ENCODE peak calls at places on chromosomes 5 and 9, in nine cellular contexts. One of them, this sample, is unnamed.

GRCh38 chr5:152686931-152687330 is 281.9 kb upstream of the NMUR2 start:
- DNase-seq in fibroblast of lung: peak
- DNase-seq in neural progenitor cell: peak
- DNase-seq in tibial artery: no peak
- DNase-seq in GM23338: peak
- DNase-seq in mammary epithelial cell: peak
- DNase-seq in A673: no peak
- DNase-seq in left lung: no peak
- DNase-seq in lung: no peak
- DNase-seq in this sample: no peak

GRCh38 chr9:136187683-136188586 is 17.0 kb downstream of the LHX3 start:
- DNase-seq in fibroblast of lung: no peak
- DNase-seq in neural progenitor cell: peak
- DNase-seq in tibial artery: no peak
- DNase-seq in GM23338: peak
- DNase-seq in mammary epithelial cell: no peak
- DNase-seq in A673: peak
- DNase-seq in left lung: no peak
- DNase-seq in lung: no peak
- DNase-seq in this sample: no peak

GRCh38 chr5:177373806-177374205 is 10.4 kb upstream of the SLC34A1 start:
- DNase-seq in fibroblast of lung: no peak
- DNase-seq in neural progenitor cell: no peak
- DNase-seq in tibial artery: no peak
- DNase-seq in GM23338: peak
- DNase-seq in mammary epithelial cell: no peak
- DNase-seq in A673: no peak
- DNase-seq in left lung: no peak
- DNase-seq in lung: no peak
- DNase-seq in this sample: no peak

GRCh38 chr9:1647776-1648175 is 367.4 kb upstream of the SMARCA2 start:
- DNase-seq in fibroblast of lung: no peak
- DNase-seq in neural progenitor cell: no peak
- DNase-seq in tibial artery: no peak
- DNase-seq in GM23338: no peak
- DNase-seq in mammary epithelial cell: peak
- DNase-seq in A673: no peak
- DNase-seq in left lung: peak
- DNase-seq in lung: no peak
- DNase-seq in this sample: no peak

GRCh38 chr5:134784946-134785620 is 26.5 kb downstream of the DDX46 start:
- DNase-seq in fibroblast of lung: no peak
- DNase-seq in neural progenitor cell: no peak
- DNase-seq in tibial artery: no peak
- DNase-seq in GM23338: peak
- DNase-seq in mammary epithelial cell: no peak
- DNase-seq in A673: no peak
- DNase-seq in left lung: no peak
- DNase-seq in lung: no peak
- DNase-seq in this sample: no peak

GRCh38 chr5:149546974-149547373 is 4.3 kb downstream of the CSNK1A1 start:
- DNase-seq in fibroblast of lung: no peak
- DNase-seq in neural progenitor cell: no peak
- DNase-seq in tibial artery: no peak
- DNase-seq in GM23338: no peak
- DNase-seq in mammary epithelial cell: peak
- DNase-seq in A673: no peak
- DNase-seq in left lung: no peak
- DNase-seq in lung: no peak
- DNase-seq in this sample: no peak

GRCh38 chr9:114375386-114375785 is 12.4 kb downstream of the AKNA start:
- DNase-seq in fibroblast of lung: no peak
- DNase-seq in neural progenitor cell: no peak
- DNase-seq in tibial artery: no peak
- DNase-seq in GM23338: no peak
- DNase-seq in mammary epithelial cell: no peak
- DNase-seq in A673: no peak
- DNase-seq in left lung: no peak
- DNase-seq in lung: no peak
- DNase-seq in this sample: no peak

GRCh38 chr9:114223564-114224246 is 68.4 kb downstream of the COL27A1 start:
- DNase-seq in fibroblast of lung: peak
- DNase-seq in neural progenitor cell: no peak
- DNase-seq in tibial artery: no peak
- DNase-seq in GM23338: no peak
- DNase-seq in mammary epithelial cell: peak
- DNase-seq in A673: no peak
- DNase-seq in left lung: no peak
- DNase-seq in lung: no peak
- DNase-seq in this sample: no peak

GRCh38 chr9:110033869-110034268 is 174.1 kb downstream of the C9orf152 start:
- DNase-seq in fibroblast of lung: no peak
- DNase-seq in neural progenitor cell: peak
- DNase-seq in tibial artery: no peak
- DNase-seq in GM23338: peak
- DNase-seq in mammary epithelial cell: no peak
- DNase-seq in A673: no peak
- DNase-seq in left lung: no peak
- DNase-seq in lung: no peak
- DNase-seq in this sample: no peak

GRCh38 chr5:149406203-149406978 is 27.3 kb upstream of the IL17B start:
- DNase-seq in fibroblast of lung: peak
- DNase-seq in neural progenitor cell: peak
- DNase-seq in tibial artery: peak
- DNase-seq in GM23338: peak
- DNase-seq in mammary epithelial cell: no peak
- DNase-seq in A673: peak
- DNase-seq in left lung: peak
- DNase-seq in lung: no peak
- DNase-seq in this sample: no peak

GRCh38 chr9:116100711-116101111 is 52.9 kb upstream of the PAPPA start:
- DNase-seq in fibroblast of lung: peak
- DNase-seq in neural progenitor cell: no peak
- DNase-seq in tibial artery: no peak
- DNase-seq in GM23338: no peak
- DNase-seq in mammary epithelial cell: peak
- DNase-seq in A673: no peak
- DNase-seq in left lung: no peak
- DNase-seq in lung: no peak
- DNase-seq in this sample: no peak

GRCh38 chr9:97803167-97804058 is 49.6 kb upstream of the FOXE1 start:
- DNase-seq in fibroblast of lung: peak
- DNase-seq in neural progenitor cell: peak
- DNase-seq in tibial artery: peak
- DNase-seq in GM23338: peak
- DNase-seq in mammary epithelial cell: peak
- DNase-seq in A673: peak
- DNase-seq in left lung: peak
- DNase-seq in lung: peak
- DNase-seq in this sample: peak

GRCh38 chr9:134469041-134469875 is 143.0 kb downstream of the RXRA start:
- DNase-seq in fibroblast of lung: peak
- DNase-seq in neural progenitor cell: no peak
- DNase-seq in tibial artery: peak
- DNase-seq in GM23338: no peak
- DNase-seq in mammary epithelial cell: no peak
- DNase-seq in A673: no peak
- DNase-seq in left lung: peak
- DNase-seq in lung: peak
- DNase-seq in this sample: no peak

GRCh38 chr5:68344447-68345111 is 129.0 kb downstream of the PIK3R1 start:
- DNase-seq in fibroblast of lung: peak
- DNase-seq in neural progenitor cell: no peak
- DNase-seq in tibial artery: no peak
- DNase-seq in GM23338: no peak
- DNase-seq in mammary epithelial cell: peak
- DNase-seq in A673: peak
- DNase-seq in left lung: no peak
- DNase-seq in lung: no peak
- DNase-seq in this sample: no peak

GRCh38 chr5:59253625-59254024 is 639.9 kb downstream of the PDE4D start:
- DNase-seq in fibroblast of lung: no peak
- DNase-seq in neural progenitor cell: no peak
- DNase-seq in tibial artery: no peak
- DNase-seq in GM23338: no peak
- DNase-seq in mammary epithelial cell: no peak
- DNase-seq in A673: no peak
- DNase-seq in left lung: no peak
- DNase-seq in lung: no peak
- DNase-seq in this sample: no peak

GRCh38 chr9:93587651-93588347 is 11.4 kb downstream of the PHF2 start:
- DNase-seq in fibroblast of lung: no peak
- DNase-seq in neural progenitor cell: peak
- DNase-seq in tibial artery: no peak
- DNase-seq in GM23338: no peak
- DNase-seq in mammary epithelial cell: no peak
- DNase-seq in A673: no peak
- DNase-seq in left lung: no peak
- DNase-seq in lung: no peak
- DNase-seq in this sample: no peak

GRCh38 chr5:20956134-20956533 is 968.1 kb upstream of the CDH18 start:
- DNase-seq in fibroblast of lung: no peak
- DNase-seq in neural progenitor cell: no peak
- DNase-seq in tibial artery: no peak
- DNase-seq in GM23338: no peak
- DNase-seq in mammary epithelial cell: no peak
- DNase-seq in A673: no peak
- DNase-seq in left lung: no peak
- DNase-seq in lung: no peak
- DNase-seq in this sample: no peak
- TF ChIP-seq CTCF in fibroblast of lung: no peak
- TF ChIP-seq CTCF in neural progenitor cell: no peak
- TF ChIP-seq CTCF in tibial artery: no peak
- TF ChIP-seq CTCF in GM23338: no peak
- TF ChIP-seq CTCF in mammary epithelial cell: no peak
- TF ChIP-seq CTCF in A673: no peak
- TF ChIP-seq CTCF in left lung: no peak
- TF ChIP-seq CTCF in lung: no peak
- TF ChIP-seq CTCF in this sample: no peak

GRCh38 chr5:80059354-80059980 is 24.3 kb downstream of the THBS4 start:
- DNase-seq in fibroblast of lung: no peak
- DNase-seq in neural progenitor cell: no peak
- DNase-seq in tibial artery: no peak
- DNase-seq in GM23338: no peak
- DNase-seq in mammary epithelial cell: no peak
- DNase-seq in A673: no peak
- DNase-seq in left lung: no peak
- DNase-seq in lung: no peak
- DNase-seq in this sample: no peak

GRCh38 chr5:80061005-80061404 is 25.9 kb downstream of the THBS4 start:
- DNase-seq in fibroblast of lung: no peak
- DNase-seq in neural progenitor cell: no peak
- DNase-seq in tibial artery: no peak
- DNase-seq in GM23338: no peak
- DNase-seq in mammary epithelial cell: no peak
- DNase-seq in A673: no peak
- DNase-seq in left lung: no peak
- DNase-seq in lung: no peak
- DNase-seq in this sample: no peak

GRCh38 chr5:80054682-80055081 is 19.5 kb downstream of the THBS4 start:
- DNase-seq in fibroblast of lung: no peak
- DNase-seq in neural progenitor cell: no peak
- DNase-seq in tibial artery: no peak
- DNase-seq in GM23338: no peak
- DNase-seq in mammary epithelial cell: peak
- DNase-seq in A673: no peak
- DNase-seq in left lung: no peak
- DNase-seq in lung: no peak
- DNase-seq in this sample: no peak

GRCh38 chr5:80055491-80056170 is 20.5 kb downstream of the THBS4 start:
- DNase-seq in fibroblast of lung: no peak
- DNase-seq in neural progenitor cell: no peak
- DNase-seq in tibial artery: no peak
- DNase-seq in GM23338: peak
- DNase-seq in mammary epithelial cell: peak
- DNase-seq in A673: no peak
- DNase-seq in left lung: peak
- DNase-seq in lung: peak
- DNase-seq in this sample: no peak

DNA sequence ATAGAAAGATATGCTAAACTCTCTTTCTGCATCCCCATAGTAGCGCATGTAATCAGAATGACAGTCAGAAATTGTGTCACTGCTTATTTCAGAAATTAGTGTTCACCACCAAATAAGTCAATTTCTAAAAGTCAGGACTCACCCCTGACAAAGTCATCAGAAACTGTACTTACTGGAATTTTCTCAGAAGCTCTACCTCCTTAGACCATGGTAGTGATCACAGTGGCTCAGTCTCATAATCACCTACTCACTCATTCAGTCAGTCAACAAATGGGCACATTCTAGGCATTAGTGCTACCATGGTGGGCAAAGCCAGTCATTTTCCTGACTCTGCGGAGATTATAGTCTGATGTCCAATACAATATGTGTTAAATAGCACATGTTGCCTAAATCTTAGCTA is 22.0 kb downstream of the THBS4 start:
- DNase-seq in fibroblast of lung: no peak
- DNase-seq in neural progenitor cell: no peak
- DNase-seq in tibial artery: no peak
- DNase-seq in GM23338: no peak
- DNase-seq in mammary epithelial cell: no peak
- DNase-seq in A673: no peak
- DNase-seq in left lung: no peak
- DNase-seq in lung: no peak
- DNase-seq in this sample: no peak
- H3K27ac ChIP-seq in fibroblast of lung: no peak
- H3K27ac ChIP-seq in neural progenitor cell: no peak
- H3K27ac ChIP-seq in tibial artery: no peak
- H3K27ac ChIP-seq in GM23338: no peak
- H3K27ac ChIP-seq in mammary epithelial cell: no peak
- H3K27ac ChIP-seq in A673: no peak
- H3K27ac ChIP-seq in left lung: no peak
- H3K27ac ChIP-seq in lung: no peak
- H3K27ac ChIP-seq in this sample: no peak

GRCh38 chr9:15133488-15133887 is 173.5 kb downstream of the TTC39B start:
- DNase-seq in fibroblast of lung: no peak
- DNase-seq in neural progenitor cell: no peak
- DNase-seq in tibial artery: no peak
- DNase-seq in GM23338: no peak
- DNase-seq in mammary epithelial cell: no peak
- DNase-seq in A673: no peak
- DNase-seq in left lung: no peak
- DNase-seq in lung: no peak
- DNase-seq in this sample: no peak
- H3K4me3 ChIP-seq in fibroblast of lung: no peak
- H3K4me3 ChIP-seq in neural progenitor cell: no peak
- H3K4me3 ChIP-seq in tibial artery: no peak
- H3K4me3 ChIP-seq in GM23338: no peak
- H3K4me3 ChIP-seq in mammary epithelial cell: no peak
- H3K4me3 ChIP-seq in A673: no peak
- H3K4me3 ChIP-seq in left lung: no peak
- H3K4me3 ChIP-seq in lung: no peak
- H3K4me3 ChIP-seq in this sample: no peak

DNA sequence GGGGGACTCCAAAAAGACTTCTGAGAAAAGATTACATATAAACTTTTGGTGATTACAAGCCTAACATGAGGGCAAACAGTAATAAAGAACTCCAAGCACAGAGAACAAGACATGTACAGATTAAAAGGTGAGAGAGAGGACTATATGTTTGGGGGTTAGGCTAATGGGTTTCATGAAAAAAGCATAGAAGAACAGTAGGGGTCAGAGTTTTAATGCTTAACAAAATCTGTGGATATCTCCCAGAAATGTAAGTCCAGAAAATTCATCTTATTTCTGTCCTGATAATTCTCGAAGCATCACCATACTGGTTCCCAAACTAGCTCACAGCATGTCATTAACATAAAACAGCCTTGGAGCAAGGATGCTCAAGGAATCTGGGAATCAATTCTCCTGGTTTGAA is 137.2 kb downstream of the ARRDC3 start:
- DNase-seq in fibroblast of lung: peak
- DNase-seq in neural progenitor cell: no peak
- DNase-seq in tibial artery: no peak
- DNase-seq in GM23338: no peak
- DNase-seq in mammary epithelial cell: no peak
- DNase-seq in A673: no peak
- DNase-seq in left lung: no peak
- DNase-seq in lung: no peak
- DNase-seq in this sample: no peak
- TF ChIP-seq CTCF in fibroblast of lung: no peak
- TF ChIP-seq CTCF in neural progenitor cell: no peak
- TF ChIP-seq CTCF in tibial artery: no peak
- TF ChIP-seq CTCF in GM23338: no peak
- TF ChIP-seq CTCF in mammary epithelial cell: no peak
- TF ChIP-seq CTCF in A673: no peak
- TF ChIP-seq CTCF in left lung: no peak
- TF ChIP-seq CTCF in lung: no peak
- TF ChIP-seq CTCF in this sample: no peak